ENCODE peak calls at places on chromosome 11, in ten cellular contexts. D is activated gamma-delta T cell treated with anti-CD3 and anti-CD28 coated beads, Interleukin-2, amount 50 U/mL, for 16 hours; F is stromal cell of bone marrow; T is neural crest cell; O is T-helper 9 cell; Z is cardiac septum; W is stimulated activated CD4-positive, alpha-beta T cell treated with anti-CD3 and anti-CD28 coated beads, Interleukin-4, amount 100 ng/mL, for 24 hours; L is small intestine; R is stimulated activated CD8-positive, alpha-beta memory T cell treated with anti-CD3 and anti-CD28 coated beads, Interleukin-4, amount 100 ng/mL, for 4 hours; H is heart left ventricle. C is an unnamed sample.

GRCh38 chr11:65565624-65566453 is 4.4 kb upstream of the ZNRD2 start:
- DNase-seq in L (no peak), O (peak), Z (no peak), W (no peak), D (no peak), T (no peak), R (no peak), F (no peak), H (no peak), C (peak)

GRCh38 chr11:63362196-63362829 is 7.3 kb upstream of the SLC22A9 start:
- DNase-seq in L (no peak), D (no peak), W (no peak), H (no peak), F (no peak), R (no peak), O (no peak), Z (no peak), T (no peak), C (no peak)

GRCh38 chr11:57778318-57779037 is 16.9 kb downstream of the CTNND1 start:
- DNase-seq in Z (peak), O (no peak), W (no peak), H (peak), R (no peak), T (peak), D (no peak), F (peak), L (peak), C (no peak)

GRCh38 chr11:75248924-75249256 is 8.3 kb downstream of the TPBGL start:
- DNase-seq in R (no peak), Z (no peak), O (no peak), W (no peak), F (no peak), L (no peak), D (no peak), H (no peak), T (no peak), C (no peak)

GRCh38 chr11:125258626-125259025 is 94.1 kb downstream of the PKNOX2 start:
- DNase-seq in H (no peak), F (no peak), T (no peak), Z (no peak), W (no peak), O (no peak), L (no peak), D (no peak), R (no peak), C (no peak)

GRCh38 chr11:130609121-130610035 is 160.9 kb downstream of the ADAMTS15 start:
- DNase-seq in D (no peak), R (no peak), F (peak), O (no peak), W (no peak), L (peak), H (peak), Z (peak), T (no peak), C (no peak)

GRCh38 chr11:3853935-3854659 is 1.4 kb upstream of the STIM1 start:
- DNase-seq in H (peak), T (no peak), Z (peak), W (peak), O (peak), R (no peak), D (peak), F (no peak), L (peak), C (peak)

GRCh38 chr11:1852885-1853284 is at the start of gene LSP1:
- DNase-seq in H (no peak), W (peak), Z (peak), O (peak), F (no peak), T (no peak), R (peak), D (peak), L (peak), C (peak)

GRCh38 chr11:27357250-27357649 is 5.8 kb downstream of the CCDC34 start:
- DNase-seq in T (no peak), F (no peak), Z (no peak), R (no peak), D (no peak), H (no peak), O (no peak), L (peak), W (no peak), C (no peak)

GRCh38 chr11:64085915-64086262 is 50.2 kb downstream of the FLRT1 start:
- DNase-seq in O (no peak), T (no peak), F (no peak), W (no peak), Z (no peak), D (no peak), L (no peak), R (no peak), H (no peak), C (no peak)

GRCh38 chr11:117189191-117189940 is 9.8 kb upstream of the TAGLN start:
- DNase-seq in Z (peak), H (peak), T (no peak), W (no peak), L (no peak), D (no peak), F (no peak), O (no peak), R (no peak), C (no peak)

GRCh38 chr11:56783448-56784041 is 35.0 kb upstream of the OR9G4 start:
- DNase-seq in R (no peak), T (peak), D (no peak), L (peak), Z (no peak), W (no peak), O (no peak), F (peak), H (no peak), C (no peak)

GRCh38 chr11:122165972-122166371 is 50.0 kb upstream of the BLID start:
- DNase-seq in L (no peak), H (no peak), T (no peak), F (no peak), D (no peak), O (no peak), W (no peak), Z (no peak), R (no peak), C (no peak)

GRCh38 chr11:32012066-32012465 is 78.8 kb upstream of the RCN1 start:
- DNase-seq in D (no peak), L (no peak), Z (no peak), W (no peak), F (no peak), H (no peak), R (no peak), O (no peak), T (no peak), C (no peak)

GRCh38 chr11:70771099-70771885 is 373.0 kb downstream of the CTTN start:
- DNase-seq in O (no peak), D (no peak), W (no peak), Z (no peak), T (no peak), F (no peak), H (no peak), L (no peak), R (no peak), C (no peak)

C was measured in activated T-cell treated with anti-CD3 and anti-CD28 coated beads, Interleukin-2, amount 50 U/mL, for 24 hours.